ENCODE peak calls at places on chromosome 10, in four cellular contexts. Q is RPMI7951, S is PC-3, B is germinal center. C is an unnamed sample.

GRCh38 chr10:580796-581195 is 108.7 kb downstream of the DIP2C start:
- DNase-seq in Q (peak), S (peak), B (no peak), C (peak)

GRCh38 chr10:45151467-45152214 is 150.9 kb downstream of the ZNF22 start:
- DNase-seq in Q (no peak), S (no peak), B (no peak), C (no peak)

GRCh38 chr10:100566561-100566960 is 30.8 kb downstream of the HIF1AN start:
- DNase-seq in Q (no peak), S (no peak), B (no peak), C (no peak)

GRCh38 chr10:21264271-21264670 is 261.2 kb downstream of the SKIDA1 start:
- DNase-seq in Q (no peak), S (peak), B (no peak), C (peak)

GRCh38 chr10:79336276-79336675 is 11.0 kb upstream of the PPIF start:
- DNase-seq in Q (no peak), S (no peak), B (no peak), C (no peak)

GRCh38 chr10:72335394-72336258 is 19.1 kb downstream of the DNAJB12 start:
- DNase-seq in Q (peak), S (no peak), B (no peak), C (peak)

GRCh38 chr10:95730233-95730632 is 25.7 kb upstream of the ENTPD1 start:
- DNase-seq in Q (no peak), S (no peak), B (no peak), C (no peak)

GRCh38 chr10:31004611-31005193 is 27.0 kb downstream of the ZNF438 start:
- DNase-seq in Q (peak), S (peak), B (no peak), C (peak)

GRCh38 chr10:11742009-11742778 is at the start of gene ECHDC3:
- DNase-seq in Q (peak), S (no peak), B (peak), C (peak)

GRCh38 chr10:92304061-92304460 is 13.1 kb downstream of the MARCHF5 start:
- DNase-seq in Q (no peak), S (no peak), B (no peak), C (no peak)

GRCh38 chr10:63539994-63540393 is 18.8 kb downstream of the REEP3 start:
- DNase-seq in Q (no peak), S (no peak), B (no peak), C (no peak)

GRCh38 chr10:32961892-32962369 is 3.9 kb upstream of the ITGB1 start:
- DNase-seq in Q (peak), S (peak), B (no peak), C (peak)

GRCh38 chr10:33136781-33137180 is 178.8 kb upstream of the ITGB1 start:
- DNase-seq in Q (peak), S (peak), B (no peak), C (peak)

GRCh38 chr10:73044378-73045285 is 52.0 kb downstream of the P4HA1 start:
- DNase-seq in Q (peak), S (peak), B (no peak), C (peak)

GRCh38 chr10:12474727-12475414 is 125.5 kb downstream of the CAMK1D start:
- DNase-seq in Q (no peak), S (no peak), B (no peak), C (no peak)

GRCh38 chr10:103546401-103546800 is 52.9 kb downstream of the NEURL1 start:
- DNase-seq in Q (no peak), S (no peak), B (no peak), C (no peak)

GRCh38 chr10:22657566-22658190 is 56.7 kb downstream of the PIP4K2A start:
- DNase-seq in Q (no peak), S (no peak), B (no peak), C (no peak)